ENCODE peak calls at places on chromosomes 5 and 9, in five cellular contexts. I is progenitor cell of endocrine pancreas; A is stomach; F is SK-N-SH; M is CD4-positive, alpha-beta T cell. H is an unnamed sample.

GRCh38 chr5:133657036-133657435 is 44.7 kb upstream of the FSTL4 start:
- DNase-seq in I (no peak), A (no peak), F (no peak), M (no peak), H (no peak)

GRCh38 chr9:70602364-70603019 is 188.0 kb upstream of the KLF9 start:
- DNase-seq in I (peak), A (peak), F (peak), M (peak), H (no peak)

GRCh38 chr5:34483442-34484033 is 172.6 kb upstream of the RAI14 start:
- DNase-seq in I (no peak), A (no peak), F (no peak), M (no peak), H (no peak)

GRCh38 chr5:131252824-131253171 is 11.1 kb upstream of the CDC42SE2 start:
- DNase-seq in I (no peak), A (peak), F (no peak), M (peak), H (peak)

GRCh38 chr5:152144556-152144955 is 219.9 kb upstream of the GLRA1 start:
- DNase-seq in I (no peak), A (no peak), F (no peak), M (no peak), H (no peak)

GRCh38 chr9:129566563-129567266 is 54.2 kb downstream of the C9orf50 start:
- DNase-seq in I (no peak), A (no peak), F (no peak), M (no peak), H (no peak)

GRCh38 chr9:134365791-134366222 is 39.6 kb downstream of the RXRA start:
- DNase-seq in I (no peak), A (peak), F (peak), M (no peak), H (no peak)

GRCh38 chr5:135700731-135701130 is 121.9 kb upstream of the CXCL14 start:
- DNase-seq in I (no peak), A (no peak), F (no peak), M (no peak), H (no peak)

GRCh38 chr9:98774746-98775145 is 21.6 kb downstream of the ANKS6 start:
- DNase-seq in I (no peak), A (no peak), F (peak), M (no peak), H (no peak)

GRCh38 chr5:106827061-106827460 is 843.7 kb downstream of the EFNA5 start:
- DNase-seq in I (no peak), A (no peak), F (no peak), M (no peak), H (no peak)

GRCh38 chr5:108339220-108339619 is 42.7 kb downstream of the FBXL17 start:
- DNase-seq in I (no peak), A (no peak), F (no peak), M (no peak), H (no peak)

GRCh38 chr5:72468606-72469005 is 38.6 kb downstream of the ZNF366 start:
- DNase-seq in I (no peak), A (no peak), F (no peak), M (no peak), H (no peak)

GRCh38 chr5:168269950-168270349 is 21.5 kb upstream of the WWC1 start:
- DNase-seq in I (no peak), A (no peak), F (peak), M (no peak), H (no peak)

GRCh38 chr5:146516151-146516475 is at the start of gene GPR151:
- DNase-seq in I (no peak), A (no peak), F (no peak), M (no peak), H (no peak)

GRCh38 chr5:94920570-94920969 is 302.1 kb downstream of the SLF1 start:
- DNase-seq in I (no peak), A (no peak), F (no peak), M (no peak), H (no peak)

GRCh38 chr9:35341585-35341984 is 148.3 kb upstream of the RUSC2 start:
- DNase-seq in I (no peak), A (peak), F (no peak), M (no peak), H (no peak)

GRCh38 chr5:10559883-10560282 is 4.0 kb upstream of the ANKRD33B start:
- DNase-seq in I (no peak), A (no peak), F (no peak), M (no peak), H (no peak)

GRCh38 chr9:128442150-128442549 is 13.7 kb upstream of the ODF2 start:
- DNase-seq in I (no peak), A (no peak), F (no peak), M (no peak), H (no peak)

GRCh38 chr9:87530716-87531115 is 33.0 kb downstream of the DAPK1 start:
- DNase-seq in I (no peak), A (no peak), F (no peak), M (no peak), H (no peak)

GRCh38 chr9:114606068-114606467 is 5.0 kb upstream of the TMEM268 start:
- DNase-seq in I (no peak), A (no peak), F (peak), M (no peak), H (no peak)

GRCh38 chr9:113513111-113513510 is 49.6 kb downstream of the RGS3 start:
- DNase-seq in I (no peak), A (no peak), F (no peak), M (no peak), H (no peak)

GRCh38 chr9:137402752-137403151 is 20.2 kb downstream of the EXD3 start:
- DNase-seq in I (no peak), A (no peak), F (no peak), M (no peak), H (no peak)

GRCh38 chr9:132792547-132792946 is 85.5 kb downstream of the AK8 start:
- DNase-seq in I (no peak), A (no peak), F (no peak), M (no peak), H (no peak)

GRCh38 chr9:16082796-16083195 is 530.0 kb downstream of the CCDC171 start:
- DNase-seq in I (no peak), A (no peak), F (no peak), M (no peak), H (no peak)

GRCh38 chr9:132037470-132037869 is 42.2 kb downstream of the MED27 start:
- DNase-seq in I (no peak), A (no peak), F (no peak), M (no peak), H (no peak)

DNA sequence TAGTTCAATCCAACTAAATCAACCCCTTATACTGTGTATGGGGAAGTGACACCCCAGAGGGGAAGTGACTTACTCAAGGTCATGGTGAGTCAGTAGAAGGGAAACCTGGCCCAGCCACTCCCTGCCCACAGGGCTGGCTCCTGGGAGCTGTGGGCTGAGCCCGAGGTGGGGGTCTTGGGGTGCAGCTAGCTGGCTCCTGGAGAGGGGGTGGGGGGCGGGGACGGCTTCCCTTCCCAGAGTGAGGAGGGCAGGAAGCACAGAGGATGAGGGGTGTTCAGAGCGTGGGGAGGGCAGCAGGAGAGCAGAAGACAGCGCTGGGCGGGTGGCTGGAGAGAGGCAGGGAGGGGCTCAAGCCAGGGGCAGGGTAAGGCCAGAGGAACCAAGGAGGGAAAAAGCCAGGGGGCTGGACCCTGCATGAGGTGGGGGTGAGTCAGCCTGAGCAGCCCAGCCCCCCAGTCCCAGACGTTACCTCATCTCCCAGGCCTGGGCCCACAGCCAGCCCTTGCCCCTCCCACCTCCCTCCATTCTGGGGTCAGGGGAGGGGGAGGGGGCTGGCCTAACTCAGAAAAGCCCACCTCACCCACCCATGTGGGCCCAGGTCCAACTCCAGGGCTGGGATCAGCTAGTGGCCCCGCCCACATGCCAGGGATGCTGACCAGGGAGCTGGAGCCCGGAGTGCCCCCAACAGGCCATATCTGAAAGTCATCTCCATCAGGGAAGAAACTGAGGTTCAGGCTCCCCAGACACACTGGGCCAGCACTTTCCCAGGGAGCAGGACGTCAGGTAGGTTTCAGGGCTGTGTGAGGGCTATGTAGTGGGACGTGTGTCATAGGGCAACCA is 2.8 kb downstream of the PDLIM7 start:
- DNase-seq in I (no peak), A (peak), F (peak), M (no peak), H (peak)
- TF ChIP-seq CTCF in I (peak), A (no peak), F (peak), M (no peak), H (no peak)

DNA sequence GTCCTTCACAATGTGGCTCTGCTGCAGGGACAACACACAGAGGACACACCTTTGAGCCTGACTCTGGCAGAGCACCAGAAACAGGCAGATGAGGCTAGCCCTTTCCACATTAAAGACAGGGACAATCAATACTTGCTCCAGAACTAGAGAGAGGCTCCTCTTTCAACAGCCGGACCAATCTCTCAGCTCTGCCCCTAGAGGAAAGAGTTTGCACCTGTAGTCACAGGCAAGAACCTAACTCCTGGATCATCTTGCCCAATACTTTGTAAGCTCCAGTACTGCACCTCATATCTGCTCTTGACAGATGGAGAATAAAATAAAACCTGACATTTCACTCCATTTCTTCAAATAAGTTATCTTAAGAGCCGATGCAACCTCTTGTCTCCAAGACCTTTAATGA is 52.1 kb downstream of the EPB41L4A start:
- DNase-seq in I (no peak), A (no peak), F (peak), M (no peak), H (no peak)
- TF ChIP-seq CTCF in I (peak), A (no peak), F (peak), M (no peak), H (no peak)

DNA sequence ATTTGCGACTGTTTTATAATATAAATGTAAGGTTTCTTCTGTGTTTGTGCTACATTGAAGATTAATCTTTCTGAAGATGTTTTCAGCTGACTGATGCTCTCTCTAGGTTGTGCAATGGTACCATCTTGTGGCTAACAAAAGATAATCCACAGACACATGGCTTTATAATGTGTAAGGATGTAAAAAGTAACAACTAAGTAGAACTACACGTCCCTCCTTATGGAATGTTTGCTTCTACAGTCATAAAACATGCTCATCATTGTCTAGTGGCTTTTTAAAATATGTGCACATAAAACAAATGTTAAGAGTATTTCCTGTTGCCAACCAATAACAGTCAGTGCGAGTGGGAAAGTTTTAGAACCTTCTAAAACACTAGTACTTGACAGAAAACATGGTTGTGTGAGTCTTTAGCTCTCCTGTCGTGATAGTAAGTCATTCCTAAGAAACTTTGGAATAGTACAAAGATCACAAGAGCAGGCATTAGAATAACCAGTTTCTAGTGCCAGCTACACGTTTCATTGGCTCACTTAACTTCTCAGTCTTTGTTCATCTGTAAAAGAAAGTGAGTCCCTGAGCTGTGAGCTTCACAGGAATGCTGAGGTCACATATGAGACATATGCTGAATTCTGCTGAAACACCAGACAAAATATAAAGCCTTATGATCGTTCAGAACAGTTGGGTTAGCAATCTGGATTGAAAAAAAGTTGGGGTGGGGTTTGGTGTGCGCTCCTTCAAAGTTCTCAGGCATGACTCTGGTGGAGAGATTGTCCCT is 75.7 kb upstream of the GLIS3 start:
- DNase-seq in I (no peak), A (no peak), F (peak), M (no peak), H (no peak)
- TF ChIP-seq CTCF in I (peak), A (no peak), F (peak), M (no peak), H (no peak)

GRCh38 chr5:154237946-154238345 is 47.4 kb downstream of the GALNT10 start:
- DNase-seq in I (no peak), A (no peak), F (no peak), M (no peak), H (no peak)

GRCh38 chr5:154236011-154236410 is 45.5 kb downstream of the GALNT10 start:
- DNase-seq in I (no peak), A (no peak), F (no peak), M (no peak), H (no peak)

GRCh38 chr5:154238776-154239481 is 48.4 kb downstream of the GALNT10 start:
- DNase-seq in I (no peak), A (no peak), F (no peak), M (no peak), H (peak)

GRCh38 chr5:154237376-154237743 is 46.8 kb downstream of the GALNT10 start:
- DNase-seq in I (no peak), A (no peak), F (no peak), M (no peak), H (no peak)

DNA sequence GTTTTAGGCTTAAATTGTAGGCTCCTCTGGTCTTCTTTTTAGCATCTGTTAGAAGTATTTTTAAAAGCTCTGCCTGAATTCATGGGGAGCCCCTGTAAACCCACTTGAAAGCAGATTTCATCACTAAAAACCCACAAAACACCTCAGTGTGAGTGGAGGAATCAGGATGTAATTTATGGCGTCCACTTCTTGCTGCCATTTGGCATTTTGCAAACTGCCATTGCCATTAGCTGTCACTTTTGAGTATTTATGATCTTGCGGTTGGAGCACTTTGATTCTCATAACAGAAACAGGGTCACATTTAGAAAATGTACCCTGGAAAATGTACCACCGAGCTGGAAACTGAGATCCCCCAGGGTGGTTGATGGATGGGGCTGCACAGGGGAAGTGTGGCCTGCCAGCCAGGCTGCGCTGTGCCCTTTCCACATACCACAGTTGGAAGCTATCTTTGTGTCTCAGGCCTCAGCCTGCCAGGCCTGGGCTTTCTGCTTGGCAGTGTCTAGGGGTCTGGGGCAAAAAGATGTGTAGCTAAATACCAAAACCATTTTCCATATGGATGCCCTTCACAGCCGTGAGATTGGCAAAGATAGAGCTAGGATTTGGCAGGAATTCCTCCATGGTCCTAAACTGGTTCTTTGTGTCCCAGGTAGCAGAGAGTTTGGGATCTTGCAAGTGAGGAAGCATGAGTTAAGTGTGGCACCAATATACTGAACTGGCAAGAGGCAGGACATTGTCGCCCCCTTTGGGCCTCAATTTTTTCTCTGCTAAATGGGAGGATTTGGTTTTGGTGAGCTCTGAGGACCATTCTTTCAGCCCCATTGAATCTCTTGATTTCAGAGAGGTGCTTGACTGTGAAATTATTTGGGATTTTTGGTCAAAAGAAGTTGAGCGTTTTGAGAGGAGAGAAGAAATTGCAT is 46.2 kb downstream of the GALNT10 start:
- DNase-seq in I (no peak), A (no peak), F (no peak), M (no peak), H (no peak)
- TF ChIP-seq CTCF in I (no peak), A (no peak), F (no peak), M (no peak), H (no peak)

GRCh38 chr9:21135736-21136135 is 5.9 kb downstream of the IFNW1 start:
- DNase-seq in I (no peak), A (no peak), F (no peak), M (no peak), H (no peak)
- TF ChIP-seq CTCF in I (no peak), A (no peak), F (no peak), M (no peak), H (no peak)

GRCh38 chr5:33074548-33074947 is 363.4 kb downstream of the NPR3 start:
- DNase-seq in I (no peak), A (no peak), F (no peak), M (no peak), H (no peak)

GRCh38 chr5:33073856-33074255 is 362.7 kb downstream of the NPR3 start:
- DNase-seq in I (no peak), A (no peak), F (no peak), M (no peak), H (no peak)

GRCh38 chr5:33075731-33076130 is 364.6 kb downstream of the NPR3 start:
- DNase-seq in I (no peak), A (no peak), F (no peak), M (no peak), H (no peak)

GRCh38 chr5:33080287-33080686 is 360.5 kb upstream of the TARS1 start:
- DNase-seq in I (no peak), A (no peak), F (no peak), M (no peak), H (no peak)

GRCh38 chr5:33079548-33079947 is 361.2 kb upstream of the TARS1 start:
- DNase-seq in I (no peak), A (no peak), F (no peak), M (no peak), H (no peak)
- TF ChIP-seq CTCF in I (no peak), A (no peak), F (no peak), M (no peak), H (no peak)

DNA sequence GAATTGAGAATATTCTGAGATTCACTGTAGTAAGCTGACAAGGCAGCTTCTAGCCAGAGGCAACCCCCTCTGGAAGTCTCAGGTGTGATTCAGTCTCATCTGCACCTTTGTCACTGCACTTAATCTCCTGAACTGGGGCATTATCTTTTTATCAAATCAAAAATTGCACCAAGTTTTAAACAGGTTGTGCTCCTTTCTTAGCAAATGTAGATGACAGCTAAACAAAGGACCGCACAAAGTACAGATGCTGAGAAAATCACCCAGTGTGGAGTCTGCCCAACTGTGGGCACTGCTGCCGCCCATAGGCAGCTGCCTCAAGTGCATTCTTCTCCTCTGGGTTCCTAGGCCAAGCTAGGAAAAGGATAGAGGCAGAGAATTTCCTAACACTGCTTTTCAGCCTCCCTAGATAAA is 51.1 kb downstream of the STARD4 start:
- DNase-seq in I (no peak), A (no peak), F (peak), M (no peak), H (no peak)
- TF ChIP-seq CTCF in I (peak), A (no peak), F (peak), M (no peak), H (no peak)

GRCh38 chr5:173691931-173692330 is 75.5 kb upstream of the BOD1 start:
- DNase-seq in I (no peak), A (no peak), F (no peak), M (no peak), H (no peak)

GRCh38 chr5:173688708-173689107 is 72.3 kb upstream of the BOD1 start:
- DNase-seq in I (no peak), A (no peak), F (no peak), M (no peak), H (no peak)

GRCh38 chr5:173689171-173689676 is 72.8 kb upstream of the BOD1 start:
- DNase-seq in I (peak), A (peak), F (no peak), M (no peak), H (no peak)

GRCh38 chr5:173686950-173687349 is 70.5 kb upstream of the BOD1 start:
- DNase-seq in I (no peak), A (no peak), F (no peak), M (no peak), H (no peak)

DNA sequence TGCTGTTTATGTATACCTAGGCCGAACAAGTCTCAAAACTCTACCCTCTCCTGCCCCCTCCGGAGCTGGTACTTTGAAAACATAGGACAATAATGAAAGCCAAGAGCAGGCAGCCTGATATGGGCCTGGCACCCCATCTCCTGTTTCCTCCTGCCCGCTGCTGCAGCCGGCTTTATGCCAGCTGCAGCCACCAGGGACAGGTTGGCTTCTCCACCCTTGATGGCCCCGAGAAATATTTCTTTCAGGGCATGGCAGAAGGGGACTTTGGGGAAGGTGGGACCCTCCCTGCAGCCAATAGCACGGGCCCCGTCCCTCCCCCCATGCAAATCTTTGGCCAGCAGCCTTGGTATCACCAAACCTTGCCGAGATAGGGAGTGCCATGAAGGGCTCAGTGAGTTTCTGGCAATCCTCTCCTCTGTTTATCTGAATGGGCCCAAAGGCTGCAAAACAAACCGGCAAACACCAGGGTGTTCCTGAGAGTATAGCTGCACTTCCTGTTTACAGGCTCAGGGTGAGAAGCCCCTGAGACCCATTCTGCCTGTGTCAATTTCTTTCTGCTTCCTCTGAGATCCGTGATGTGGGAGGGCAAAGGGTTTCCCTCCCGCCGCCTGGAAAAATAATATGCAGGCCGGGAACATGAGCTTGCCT is 73.4 kb upstream of the BOD1 start:
- DNase-seq in I (no peak), A (peak), F (peak), M (no peak), H (no peak)
- TF ChIP-seq CTCF in I (no peak), A (no peak), F (no peak), M (no peak), H (no peak)